ENCODE peak calls at places on chromosomes 4 and X, in six cellular contexts. M, B, Y, J, C and I are unnamed samples.
A peak's percentile ranks its signal among the peaks of the same experiment; 100 is the strongest.

GRCh38 chrX:74325130-74326059 is 21.4 kb downstream of the ZCCHC13 start:
- DNase-seq in B (no peak), J (peak; percentile 57), Y (no peak), C (no peak), M (no peak), I (no peak)

GRCh38 chr4:156873776-156874175 is 97.8 kb downstream of the PDGFC start:
- DNase-seq in C (no peak), Y (no peak), B (no peak), J (no peak), M (no peak), I (no peak)

GRCh38 chrX:37883196-37883595 is 35.8 kb upstream of the DYNLT3 start:
- DNase-seq in M (no peak), B (no peak), J (no peak), C (no peak), Y (no peak), I (no peak)

GRCh38 chr4:121900132-121900983 is 30.1 kb upstream of the BBS7 start:
- DNase-seq in Y (no peak), C (no peak), B (no peak), M (peak; percentile 21), J (peak; percentile 56), I (peak; percentile 23)

GRCh38 chr4:17769406-17770174 is 11.8 kb downstream of the FAM184B start:
- DNase-seq in Y (no peak), B (no peak), C (no peak), J (no peak), M (no peak), I (no peak)

GRCh38 chr4:151939670-151940069 is 178.9 kb upstream of the GATB start:
- DNase-seq in C (no peak), B (no peak), Y (no peak), J (no peak), M (no peak), I (peak; percentile 36)

GRCh38 chr4:128311659-128312392 is 24.2 kb upstream of the PGRMC2 start:
- DNase-seq in Y (no peak), C (no peak), B (no peak), J (no peak), M (no peak), I (no peak)

GRCh38 chr4:53113433-53114215 is 251.5 kb downstream of the RASL11B start:
- DNase-seq in Y (no peak), J (no peak), C (no peak), M (no peak), B (no peak), I (no peak)

GRCh38 chrX:40809210-40809609 is 73.9 kb upstream of the MED14 start:
- DNase-seq in J (no peak), B (no peak), M (no peak), Y (no peak), C (no peak), I (no peak)

GRCh38 chr4:186676531-186677158 is 47.0 kb downstream of the FAT1 start:
- DNase-seq in M (peak; percentile 15), J (no peak), B (no peak), Y (no peak), C (no peak), I (no peak)

GRCh38 chr4:155694100-155694785 is 27.6 kb downstream of the GUCY1A1 start:
- DNase-seq in M (no peak), J (no peak), Y (no peak), C (no peak), B (no peak), I (no peak)

GRCh38 chrX:104335765-104336164 is 81.0 kb upstream of the ESX1 start:
- DNase-seq in C (no peak), J (no peak), B (no peak), Y (no peak), M (no peak), I (no peak)

GRCh38 chrX:53716328-53717088 is 30.0 kb upstream of the HUWE1 start:
- DNase-seq in M (no peak), C (no peak), J (no peak), Y (no peak), B (no peak), I (no peak)

GRCh38 chr4:88823058-88823919 is 125.7 kb upstream of the NAP1L5 start:
- DNase-seq in B (peak; percentile 90), M (peak; percentile 48), Y (peak; percentile 92), C (peak; percentile 73), J (peak; percentile 67), I (peak; percentile 89)

GRCh38 chr4:40576651-40577480 is 52.8 kb downstream of the RBM47 start:
- DNase-seq in Y (peak; percentile 93), C (peak; percentile 28), J (no peak), B (peak; percentile 81), M (peak; percentile 85), I (peak; percentile 72)

GRCh38 chr4:53617101-53617680 is 25.9 kb upstream of the LNX1 start:
- DNase-seq in J (no peak), Y (no peak), B (no peak), C (no peak), M (no peak), I (no peak)

GRCh38 chr4:84697615-84698201 is 114.8 kb downstream of the CDS1 start:
- DNase-seq in C (no peak), Y (no peak), J (no peak), M (no peak), B (no peak), I (no peak)

GRCh38 chr4:8598391-8599090 is 6.0 kb downstream of the CPZ start:
- DNase-seq in M (no peak), C (no peak), J (no peak), B (no peak), Y (no peak), I (no peak)

GRCh38 chrX:143781103-143781502 is 60.6 kb upstream of the SPANXN2 start:
- DNase-seq in B (no peak), M (no peak), Y (no peak), C (no peak), J (no peak), I (no peak)

GRCh38 chrX:101409043-101409442 is 1.0 kb downstream of the HNRNPH2 start:
- DNase-seq in J (no peak), M (no peak), Y (no peak), B (no peak), C (no peak), I (no peak)

GRCh38 chr4:147425019-147425418 is 55.9 kb upstream of the EDNRA start:
- DNase-seq in Y (no peak), B (no peak), C (no peak), M (no peak), J (no peak), I (no peak)

GRCh38 chrX:10548681-10549080 is 71.7 kb downstream of the MID1 start:
- DNase-seq in M (no peak), C (no peak), J (no peak), Y (no peak), B (no peak), I (no peak)
- H3K27ac ChIP-seq in M (peak overlapping the region; percentile 36), C (no peak overlapping the region), J (no peak overlapping the region), Y (no peak overlapping the region), B (no peak overlapping the region), I (no peak overlapping the region)

DNA sequence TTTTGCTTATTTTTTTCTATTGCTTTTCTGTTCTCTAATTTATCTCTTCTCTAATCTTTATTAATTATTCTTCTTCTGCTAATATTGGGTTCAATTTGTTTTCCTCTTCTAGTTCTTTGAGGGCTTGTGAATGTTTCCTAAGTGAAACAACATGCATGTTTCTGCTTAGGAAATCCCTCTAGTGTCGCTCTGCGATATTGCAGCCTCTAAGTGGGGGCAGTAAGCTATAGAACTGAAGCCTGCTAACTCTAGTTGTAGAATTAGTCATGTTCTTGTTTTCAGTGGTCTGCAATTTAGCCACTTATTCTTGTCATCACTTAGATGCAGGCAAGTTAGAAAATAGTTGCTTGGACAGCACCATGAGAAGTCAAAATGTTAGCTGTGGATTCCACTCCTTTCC is 222.6 kb downstream of the SPIN4 start:
- DNase-seq in Y (no peak), B (no peak), J (peak; percentile 43), M (no peak), C (no peak), I (no peak)
- TF ChIP-seq CTCF in Y (peak; percentile 56), B (no peak), J (no peak), M (peak; percentile 12), C (peak; percentile 38), I (peak; percentile 47)

GRCh38 chr4:176195184-176195978 is at the start of gene SPATA4:
- DNase-seq in B (peak; percentile 94), C (peak; percentile 88), J (peak; percentile 92), Y (peak; percentile 97), M (peak; percentile 65), I (peak; percentile 96)
- TF ChIP-seq POLR2A in B (no peak), C (peak; percentile 55), J (peak; percentile 42), Y (peak; percentile 45), M (peak; percentile 46), I (peak; percentile 75)

GRCh38 chr4:76293705-76294274 is 12.7 kb upstream of the STBD1 start:
- DNase-seq in J (no peak), C (no peak), B (no peak), Y (no peak), M (no peak), I (no peak)

GRCh38 chr4:76296421-76296820 is 10.1 kb upstream of the STBD1 start:
- DNase-seq in C (no peak), M (no peak), Y (no peak), B (no peak), J (no peak), I (no peak)

GRCh38 chr4:76298227-76298626 is 8.3 kb upstream of the STBD1 start:
- DNase-seq in M (no peak), C (no peak), B (no peak), Y (no peak), J (no peak), I (no peak)

GRCh38 chr4:76292730-76293129 is 13.8 kb upstream of the STBD1 start:
- DNase-seq in M (no peak), C (no peak), J (no peak), B (no peak), Y (no peak), I (no peak)
- H3K27ac ChIP-seq in M (no peak overlapping the region), C (no peak overlapping the region), J (no peak overlapping the region), B (no peak overlapping the region), Y (no peak overlapping the region), I (no peak overlapping the region)